ENCODE peak calls at places on chromosomes 16 and 17, in six cellular contexts. One of them, this sample, is unnamed. For H3K27me3, the result is how much of the 10 kb centered on the place peaks cover.

GRCh38 chr16:9092963-9093477 is 1.6 kb downstream of the HAPSTR1 start:
- DNase-seq in neuronal stem cell: no peak
- DNase-seq in IMR-90: no peak
- DNase-seq in H9: no peak
- DNase-seq in mesenchymal stem cell: no peak
- DNase-seq in H1: no peak
- DNase-seq in this sample: peak

GRCh38 chr17:49787932-49788442 is 494 bp upstream of the KAT7 start:
- DNase-seq in neuronal stem cell: no peak
- DNase-seq in IMR-90: no peak
- DNase-seq in mesenchymal stem cell: no peak
- DNase-seq in H9: peak
- DNase-seq in H1: no peak
- DNase-seq in this sample: no peak

GRCh38 chr16:30850246-30850645 is 43.6 kb downstream of the BCL7C start:
- DNase-seq in mesenchymal stem cell: no peak
- DNase-seq in IMR-90: no peak
- DNase-seq in H9: no peak
- DNase-seq in neuronal stem cell: no peak
- DNase-seq in H1: no peak
- DNase-seq in this sample: peak

GRCh38 chr17:7862692-7863437 is 5.1 kb downstream of the CYB5D1 start:
- DNase-seq in H9: peak
- DNase-seq in H1: no peak
- DNase-seq in mesenchymal stem cell: peak
- DNase-seq in IMR-90: peak
- DNase-seq in neuronal stem cell: peak
- DNase-seq in this sample: peak

GRCh38 chr16:86575754-86576557 is 2.4 kb upstream of the FOXL1 start:
- DNase-seq in mesenchymal stem cell: peak
- DNase-seq in IMR-90: peak
- DNase-seq in H9: peak
- DNase-seq in neuronal stem cell: peak
- DNase-seq in H1: no peak
- DNase-seq in this sample: no peak

GRCh38 chr16:12576878-12577277 is 226.8 kb downstream of the CPPED1 start:
- DNase-seq in neuronal stem cell: no peak
- DNase-seq in H9: no peak
- DNase-seq in mesenchymal stem cell: no peak
- DNase-seq in H1: no peak
- DNase-seq in IMR-90: no peak
- DNase-seq in this sample: no peak

GRCh38 chr16:16017812-16018211 is 68.4 kb downstream of the ABCC1 start:
- DNase-seq in H9: no peak
- DNase-seq in neuronal stem cell: no peak
- DNase-seq in mesenchymal stem cell: no peak
- DNase-seq in IMR-90: peak
- DNase-seq in H1: no peak
- DNase-seq in this sample: no peak

GRCh38 chr16:73949574-73950348 is 346.9 kb upstream of the PSMD7 start:
- DNase-seq in H9: no peak
- DNase-seq in H1: no peak
- DNase-seq in IMR-90: peak
- DNase-seq in neuronal stem cell: no peak
- DNase-seq in mesenchymal stem cell: peak
- DNase-seq in this sample: peak

GRCh38 chr17:2814049-2814448 is 17.8 kb downstream of the RAP1GAP2 start:
- DNase-seq in mesenchymal stem cell: no peak
- DNase-seq in neuronal stem cell: no peak
- DNase-seq in H1: no peak
- DNase-seq in H9: no peak
- DNase-seq in IMR-90: no peak
- DNase-seq in this sample: no peak

GRCh38 chr17:69575346-69575761 is 160.9 kb downstream of the MAP2K6 start:
- DNase-seq in H9: no peak
- DNase-seq in neuronal stem cell: no peak
- DNase-seq in H1: no peak
- DNase-seq in IMR-90: peak
- DNase-seq in mesenchymal stem cell: peak
- DNase-seq in this sample: peak

GRCh38 chr16:52408197-52408845 is 138.6 kb downstream of the TOX3 start:
- DNase-seq in H1: no peak
- DNase-seq in IMR-90: no peak
- DNase-seq in mesenchymal stem cell: no peak
- DNase-seq in H9: no peak
- DNase-seq in neuronal stem cell: no peak
- DNase-seq in this sample: no peak

GRCh38 chr17:15289285-15290185 is 24.4 kb upstream of the PMP22 start:
- DNase-seq in IMR-90: peak
- DNase-seq in mesenchymal stem cell: peak
- DNase-seq in H1: no peak
- DNase-seq in H9: no peak
- DNase-seq in neuronal stem cell: no peak
- DNase-seq in this sample: peak

GRCh38 chr16:30622455-30623032 is 12.4 kb upstream of the ZNF689 start:
- DNase-seq in IMR-90: no peak
- DNase-seq in mesenchymal stem cell: no peak
- DNase-seq in H9: no peak
- DNase-seq in H1: no peak
- DNase-seq in neuronal stem cell: no peak
- DNase-seq in this sample: peak

GRCh38 chr17:67245694-67246397 is 850 bp upstream of the HELZ start:
- DNase-seq in mesenchymal stem cell: no peak
- DNase-seq in IMR-90: no peak
- DNase-seq in neuronal stem cell: peak
- DNase-seq in H1: no peak
- DNase-seq in H9: peak
- DNase-seq in this sample: peak

GRCh38 chr16:21161211-21161610 is 2.7 kb downstream of the LDAF1 start:
- DNase-seq in H9: no peak
- DNase-seq in IMR-90: peak
- DNase-seq in mesenchymal stem cell: no peak
- DNase-seq in neuronal stem cell: no peak
- DNase-seq in H1: no peak
- DNase-seq in this sample: no peak

GRCh38 chr16:56874800-56875199 is 9.8 kb downstream of the SLC12A3 start:
- DNase-seq in IMR-90: peak
- DNase-seq in mesenchymal stem cell: peak
- DNase-seq in H1: no peak
- DNase-seq in H9: no peak
- DNase-seq in neuronal stem cell: no peak
- DNase-seq in this sample: peak

GRCh38 chr16:72856797-72857196 is 191.1 kb downstream of the ZFHX3 start:
- DNase-seq in IMR-90: no peak
- DNase-seq in H9: peak
- DNase-seq in neuronal stem cell: no peak
- DNase-seq in H1: no peak
- DNase-seq in mesenchymal stem cell: no peak
- DNase-seq in this sample: no peak

GRCh38 chr17:49574283-49574892 is 1.3 kb upstream of the NXPH3 start:
- DNase-seq in IMR-90: no peak
- DNase-seq in H9: no peak
- DNase-seq in H1: no peak
- DNase-seq in mesenchymal stem cell: no peak
- DNase-seq in neuronal stem cell: no peak
- DNase-seq in this sample: no peak

GRCh38 chr17:76532072-76532651 is 5.3 kb downstream of the CYGB start:
- DNase-seq in IMR-90: peak
- DNase-seq in H1: no peak
- DNase-seq in H9: no peak
- DNase-seq in mesenchymal stem cell: peak
- DNase-seq in neuronal stem cell: no peak
- DNase-seq in this sample: peak

GRCh38 chr17:17913695-17914332 is 58.4 kb downstream of the TOM1L2 start:
- DNase-seq in neuronal stem cell: no peak
- DNase-seq in H9: peak
- DNase-seq in mesenchymal stem cell: peak
- DNase-seq in IMR-90: peak
- DNase-seq in H1: peak
- DNase-seq in this sample: peak

GRCh38 chr17:82246040-82246364 is 17.2 kb downstream of the SLC16A3 start:
- DNase-seq in IMR-90: no peak
- DNase-seq in H9: no peak
- DNase-seq in mesenchymal stem cell: no peak
- DNase-seq in neuronal stem cell: no peak
- DNase-seq in H1: no peak
- DNase-seq in this sample: no peak

GRCh38 chr17:78329263-78330059 is 30.4 kb downstream of the SOCS3 start:
- DNase-seq in IMR-90: peak
- DNase-seq in neuronal stem cell: no peak
- DNase-seq in H9: no peak
- DNase-seq in mesenchymal stem cell: peak
- DNase-seq in H1: no peak
- DNase-seq in this sample: no peak

GRCh38 chr16:61616088-61616487 is 420.1 kb downstream of the CDH8 start:
- DNase-seq in H1: no peak
- DNase-seq in neuronal stem cell: no peak
- DNase-seq in H9: no peak
- DNase-seq in IMR-90: no peak
- DNase-seq in mesenchymal stem cell: no peak
- DNase-seq in this sample: no peak

GRCh38 chr16:61611847-61612491 is 424.3 kb downstream of the CDH8 start:
- DNase-seq in H1: no peak
- DNase-seq in mesenchymal stem cell: no peak
- DNase-seq in H9: no peak
- DNase-seq in neuronal stem cell: no peak
- DNase-seq in IMR-90: no peak
- DNase-seq in this sample: no peak

DNA sequence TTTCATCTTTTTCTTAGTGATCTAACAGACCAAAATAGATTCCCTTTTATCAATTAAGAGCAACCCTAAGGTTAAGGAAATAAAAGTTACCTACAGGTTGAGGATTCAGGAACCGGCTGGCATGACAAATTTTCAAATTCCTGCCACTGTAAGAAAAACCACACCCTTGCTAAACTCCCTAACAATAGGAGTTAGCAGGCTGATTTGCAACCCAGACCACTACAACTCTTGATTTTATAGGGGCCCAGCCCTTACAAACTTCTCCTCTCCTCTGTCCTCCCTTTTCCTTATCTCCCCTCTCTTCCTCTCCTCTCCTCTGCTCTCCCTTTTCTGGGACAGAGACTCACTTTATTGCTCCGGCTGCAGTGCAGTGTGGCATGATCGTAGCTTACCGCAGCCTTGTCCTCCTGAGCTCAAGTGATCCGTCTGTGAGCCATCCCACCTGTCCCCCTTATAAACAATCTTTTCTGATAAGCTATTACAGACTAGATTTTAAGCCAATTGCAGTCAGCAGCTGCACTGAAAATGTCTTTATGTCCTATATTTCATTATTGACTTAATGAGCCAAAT is 418.9 kb downstream of the CDH8 start:
- DNase-seq in H1: no peak
- DNase-seq in H9: no peak
- DNase-seq in mesenchymal stem cell: no peak
- DNase-seq in IMR-90: no peak
- DNase-seq in neuronal stem cell: no peak
- DNase-seq in this sample: no peak
- H3K27me3 ChIP-seq in H1: under half
- H3K27me3 ChIP-seq in H9: under half
- H3K27me3 ChIP-seq in mesenchymal stem cell: under half
- H3K27me3 ChIP-seq in IMR-90: under half
- H3K27me3 ChIP-seq in neuronal stem cell: under half
- H3K27me3 ChIP-seq in this sample: under half

DNA sequence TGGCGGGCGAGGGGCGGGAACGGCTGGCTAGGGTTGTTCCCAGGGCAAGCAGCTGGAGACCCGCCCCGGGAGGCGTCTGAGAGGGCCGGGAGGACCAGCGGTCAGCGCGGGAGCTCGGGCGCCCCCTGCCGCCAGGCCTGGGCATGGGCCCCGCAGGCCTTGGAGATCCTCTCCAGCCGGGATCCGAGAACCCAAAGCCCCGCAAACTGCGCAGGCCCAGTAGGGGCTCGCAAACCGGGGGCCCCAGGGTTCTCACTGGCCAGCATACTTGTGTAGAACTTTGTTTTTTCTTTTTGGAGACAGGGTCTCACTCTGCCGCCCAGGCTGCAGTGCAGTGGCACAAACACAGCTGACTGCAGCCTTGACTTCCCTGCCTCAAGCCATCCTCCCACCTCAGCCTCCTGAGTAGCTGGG is 20.8 kb upstream of the ZNF423 start:
- DNase-seq in mesenchymal stem cell: peak
- DNase-seq in H1: peak
- DNase-seq in IMR-90: no peak
- DNase-seq in neuronal stem cell: peak
- DNase-seq in H9: peak
- DNase-seq in this sample: peak
- H2BK120ac ChIP-seq in mesenchymal stem cell: no peak
- H2BK120ac ChIP-seq in H1: no peak
- H2BK120ac ChIP-seq in IMR-90: no peak
- H2BK120ac ChIP-seq in neuronal stem cell: no peak
- H2BK120ac ChIP-seq in H9: no peak
- H2BK120ac ChIP-seq in this sample: no peak

GRCh38 chr16:68894714-68895113 is 51.4 kb downstream of the TANGO6 start:
- DNase-seq in H1: no peak
- DNase-seq in IMR-90: no peak
- DNase-seq in mesenchymal stem cell: no peak
- DNase-seq in H9: no peak
- DNase-seq in neuronal stem cell: no peak
- DNase-seq in this sample: no peak

GRCh38 chr16:68892898-68893297 is 49.6 kb downstream of the TANGO6 start:
- DNase-seq in H1: no peak
- DNase-seq in mesenchymal stem cell: no peak
- DNase-seq in H9: no peak
- DNase-seq in neuronal stem cell: no peak
- DNase-seq in IMR-90: no peak
- DNase-seq in this sample: no peak

GRCh38 chr16:68893710-68894705 is 50.7 kb downstream of the TANGO6 start:
- DNase-seq in H1: no peak
- DNase-seq in neuronal stem cell: peak
- DNase-seq in H9: peak
- DNase-seq in IMR-90: peak
- DNase-seq in mesenchymal stem cell: peak
- DNase-seq in this sample: no peak

GRCh38 chr16:68889508-68890150 is 46.3 kb downstream of the TANGO6 start:
- DNase-seq in neuronal stem cell: no peak
- DNase-seq in mesenchymal stem cell: no peak
- DNase-seq in IMR-90: no peak
- DNase-seq in H1: no peak
- DNase-seq in H9: no peak
- DNase-seq in this sample: no peak

DNA sequence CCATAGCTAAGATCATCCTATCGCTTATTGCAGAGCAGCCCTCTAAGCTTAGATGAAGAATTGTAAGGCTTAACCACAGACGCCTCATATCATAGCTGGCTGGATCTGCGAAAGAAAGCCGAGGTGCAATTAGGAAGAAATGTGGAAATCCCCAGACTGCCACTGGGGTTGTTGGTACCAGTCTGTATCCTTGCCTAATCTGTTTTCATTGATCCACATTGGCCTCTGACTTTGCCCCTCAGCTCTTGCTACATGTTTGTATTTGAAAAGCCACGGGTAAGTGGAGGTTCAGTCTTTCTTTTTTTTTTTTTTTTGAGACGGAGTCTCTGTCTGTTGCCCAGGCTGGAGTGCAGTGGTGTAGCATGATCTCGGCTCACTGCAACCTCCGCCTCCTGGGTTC is 48.9 kb downstream of the TANGO6 start:
- DNase-seq in H9: no peak
- DNase-seq in H1: no peak
- DNase-seq in IMR-90: no peak
- DNase-seq in neuronal stem cell: no peak
- DNase-seq in mesenchymal stem cell: no peak
- DNase-seq in this sample: no peak
- H3K14ac ChIP-seq in H9: no peak
- H3K14ac ChIP-seq in H1: no peak
- H3K14ac ChIP-seq in IMR-90: no peak
- H3K14ac ChIP-seq in neuronal stem cell: no peak
- H3K14ac ChIP-seq in mesenchymal stem cell: no peak
- H3K14ac ChIP-seq in this sample: no peak

GRCh38 chr17:47792979-47793378 is 28.6 kb downstream of the OSBPL7 start:
- DNase-seq in H9: no peak
- DNase-seq in H1: no peak
- DNase-seq in IMR-90: no peak
- DNase-seq in neuronal stem cell: no peak
- DNase-seq in mesenchymal stem cell: no peak
- DNase-seq in this sample: no peak
- H3K27me3 ChIP-seq in H9: under half
- H3K27me3 ChIP-seq in H1: under half
- H3K27me3 ChIP-seq in IMR-90: half or more
- H3K27me3 ChIP-seq in neuronal stem cell: under half
- H3K27me3 ChIP-seq in mesenchymal stem cell: half or more
- H3K27me3 ChIP-seq in this sample: under half

This sample was measured in trophoblast cell.